ENCODE peak calls at places on chromosomes 2 and 18, in seven cellular contexts. F is IMR-90; U is ovary; N is CD8-positive, alpha-beta memory T cell; Z is AG04450; E is AG09309; C is left ventricle myocardium inferior. X is an unnamed sample.

GRCh38 chr2:235047171-235048160 is 95.6 kb downstream of the SH3BP4 start:
- DNase-seq in F (no peak), U (peak), N (no peak), Z (no peak), E (no peak), C (no peak), X (no peak)

GRCh38 chr2:45134726-45135125 is 125.5 kb upstream of the SIX2 start:
- DNase-seq in F (peak), U (no peak), N (no peak), Z (no peak), E (no peak), C (no peak), X (no peak)

GRCh38 chr2:231467613-231468525 is 3.6 kb upstream of the NCL start:
- DNase-seq in F (no peak), U (no peak), N (no peak), Z (no peak), E (no peak), C (no peak), X (no peak)

GRCh38 chr2:203867561-203868200 is at the start of gene CTLA4:
- DNase-seq in F (no peak), U (no peak), N (no peak), Z (no peak), E (no peak), C (no peak), X (no peak)

GRCh38 chr2:199410130-199410529 is 47.6 kb downstream of the SATB2 start:
- DNase-seq in F (peak), U (no peak), N (no peak), Z (no peak), E (peak), C (no peak), X (peak)

GRCh38 chr18:76801567-76802505 is 20.5 kb upstream of the ZNF236 start:
- DNase-seq in F (peak), U (peak), N (peak), Z (no peak), E (no peak), C (peak), X (no peak)

GRCh38 chr18:34342960-34343359 is 118.2 kb upstream of the NOL4 start:
- DNase-seq in F (peak), U (no peak), N (no peak), Z (no peak), E (no peak), C (no peak), X (peak)

GRCh38 chr2:226903179-226903578 is 67.3 kb downstream of the RHBDD1 start:
- DNase-seq in F (peak), U (no peak), N (no peak), Z (peak), E (peak), C (no peak), X (peak)

GRCh38 chr2:15636972-15637785 is 45.5 kb downstream of the DDX1 start:
- DNase-seq in F (peak), U (peak), N (peak), Z (peak), E (peak), C (peak), X (peak)

GRCh38 chr2:238420878-238421694 is 5.6 kb upstream of the ASB1 start:
- DNase-seq in F (no peak), U (no peak), N (no peak), Z (no peak), E (no peak), C (no peak), X (no peak)

GRCh38 chr2:217438136-217438535 is 564.7 kb downstream of the TNS1 start:
- DNase-seq in F (no peak), U (no peak), N (no peak), Z (no peak), E (no peak), C (no peak), X (no peak)

GRCh38 chr18:60022671-60023276 is 123.0 kb downstream of the PMAIP1 start:
- DNase-seq in F (peak), U (no peak), N (no peak), Z (no peak), E (no peak), C (no peak), X (no peak)

GRCh38 chr2:76461431-76461830 is 750.7 kb upstream of the GCFC2 start:
- DNase-seq in F (no peak), U (no peak), N (no peak), Z (no peak), E (no peak), C (no peak), X (no peak)

GRCh38 chr18:13463526-13463925 is 245.0 kb downstream of the LDLRAD4 start:
- DNase-seq in F (no peak), U (no peak), N (no peak), Z (no peak), E (no peak), C (no peak), X (no peak)

GRCh38 chr2:117980381-117980780 is 33.5 kb downstream of the CCDC93 start:
- DNase-seq in F (peak), U (no peak), N (no peak), Z (no peak), E (no peak), C (no peak), X (no peak)

GRCh38 chr2:46632349-46632748 is 153.0 kb downstream of the TMEM247 start:
- DNase-seq in F (peak), U (no peak), N (no peak), Z (no peak), E (peak), C (no peak), X (peak)

GRCh38 chr2:241797441-241798080 is 11.4 kb upstream of the NEU4 start:
- DNase-seq in F (no peak), U (peak), N (no peak), Z (no peak), E (no peak), C (peak), X (no peak)

GRCh38 chr2:11676640-11677039 is 6.6 kb upstream of the NTSR2 start:
- DNase-seq in F (no peak), U (no peak), N (no peak), Z (no peak), E (no peak), C (no peak), X (no peak)

GRCh38 chr2:16034151-16034974 is 94.0 kb downstream of the MYCN start:
- DNase-seq in F (no peak), U (no peak), N (no peak), Z (no peak), E (no peak), C (no peak), X (no peak)

GRCh38 chr2:223369889-223370288 is 232.3 kb downstream of the SCG2 start:
- DNase-seq in F (no peak), U (no peak), N (no peak), Z (no peak), E (no peak), C (no peak), X (no peak)

GRCh38 chr18:76686737-76687231 is 135.6 kb upstream of the ZNF236 start:
- DNase-seq in F (peak), U (peak), N (no peak), Z (peak), E (no peak), C (peak), X (peak)

GRCh38 chr2:100034431-100034830 is 108.0 kb downstream of the AFF3 start:
- DNase-seq in F (no peak), U (no peak), N (no peak), Z (no peak), E (no peak), C (no peak), X (no peak)

GRCh38 chr2:128736689-128737545 is 418.2 kb upstream of the HS6ST1 start:
- DNase-seq in F (peak), U (peak), N (peak), Z (peak), E (no peak), C (peak), X (peak)
- H3K4me3 ChIP-seq in F (no peak), U (no peak), N (no peak), Z (peak), E (peak), C (peak), X (peak)

DNA sequence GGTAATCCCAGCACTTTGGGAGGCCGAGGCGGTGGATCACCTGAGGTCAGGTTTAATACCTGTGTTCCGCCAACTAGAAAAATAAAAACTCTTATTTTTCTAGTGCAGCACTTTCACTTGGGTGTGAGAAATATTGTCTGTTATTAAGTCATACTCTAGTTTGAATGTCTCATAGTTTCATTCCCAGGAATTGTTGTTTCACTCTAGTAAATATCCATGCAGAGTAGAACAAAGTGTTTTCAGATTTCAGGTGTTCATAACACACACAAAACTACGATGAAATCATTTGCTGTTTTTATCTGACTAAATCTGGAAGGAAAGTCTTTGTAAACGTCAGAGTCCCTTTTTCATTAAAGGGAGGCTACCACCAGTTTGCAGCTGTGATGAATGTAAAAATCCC is 3.9 kb downstream of the FAM117B start:
- DNase-seq in F (no peak), U (no peak), N (no peak), Z (no peak), E (no peak), C (no peak), X (no peak)
- H3K4me3 ChIP-seq in F (no peak), U (no peak), N (peak), Z (no peak), E (no peak), C (no peak), X (no peak)

DNA sequence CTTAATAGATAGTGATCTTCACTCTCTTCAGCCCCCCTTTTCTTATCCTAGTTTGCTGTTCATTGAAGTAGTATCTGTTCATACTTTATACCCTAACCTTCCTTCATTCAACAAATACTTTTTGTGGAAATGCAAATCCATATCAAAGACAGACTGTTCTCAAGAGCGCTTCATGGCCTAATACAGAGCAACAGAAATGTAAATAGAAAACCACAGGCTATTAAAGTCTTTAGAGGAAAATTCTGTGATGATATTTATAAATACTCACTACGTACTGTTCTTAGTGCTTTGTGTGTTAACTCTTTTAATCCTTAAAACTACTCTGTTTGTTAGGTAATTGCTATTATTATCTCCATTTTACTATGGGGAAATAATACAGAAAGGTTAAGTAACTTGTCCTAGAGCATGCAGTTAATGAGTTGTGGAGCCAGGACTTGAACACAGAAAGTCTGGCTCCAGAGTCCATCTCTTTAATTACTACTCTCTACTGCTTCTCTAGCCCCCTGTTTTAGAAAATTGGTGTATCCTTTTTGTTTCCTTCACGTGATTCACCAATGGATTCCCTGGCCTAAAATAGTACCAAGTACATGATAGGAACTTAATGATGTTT is 2.9 kb downstream of the MDH1 start:
- DNase-seq in F (no peak), U (no peak), N (no peak), Z (no peak), E (no peak), C (no peak), X (no peak)
- H3K4me3 ChIP-seq in F (no peak), U (no peak), N (no peak), Z (no peak), E (no peak), C (peak), X (no peak)

DNA sequence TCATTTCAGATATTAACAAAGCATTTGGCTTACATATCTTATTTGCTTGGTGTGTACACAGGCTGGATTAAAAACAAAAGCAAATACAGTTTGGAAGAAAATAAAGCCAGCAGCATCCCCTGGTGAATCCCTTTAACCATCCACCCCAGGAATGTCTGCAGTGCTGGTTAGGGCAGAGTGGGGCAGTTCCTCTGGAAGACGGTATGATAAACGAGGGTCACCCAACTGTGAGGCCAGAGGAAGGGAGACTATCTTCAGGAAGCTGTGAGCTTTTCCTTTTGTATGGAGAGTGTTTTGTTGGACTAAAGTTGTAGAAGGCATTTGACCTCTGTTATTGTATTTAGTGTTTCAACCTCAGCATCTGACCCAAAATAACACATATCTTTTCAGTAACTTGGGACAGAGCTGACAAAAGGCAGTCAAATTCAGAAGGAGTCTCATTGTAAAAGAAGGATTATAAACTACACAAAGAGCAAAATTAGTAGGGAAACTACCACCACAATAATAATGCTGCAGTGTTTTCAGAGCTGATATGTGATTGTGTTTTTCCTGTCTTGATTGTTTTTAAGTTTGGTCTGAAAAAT is 159.1 kb downstream of the FMNL2 start:
- DNase-seq in F (no peak), U (no peak), N (no peak), Z (no peak), E (no peak), C (no peak), X (no peak)
- H3K4me3 ChIP-seq in F (no peak), U (no peak), N (no peak), Z (no peak), E (no peak), C (no peak), X (no peak)

GRCh38 chr2:127811922-127812321 is 951 bp upstream of the WDR33 start:
- DNase-seq in F (no peak), U (no peak), N (no peak), Z (no peak), E (no peak), C (no peak), X (no peak)
- H3K4me3 ChIP-seq in F (no peak), U (peak), N (peak), Z (no peak), E (no peak), C (peak), X (no peak)

X was measured in astrocyte of the cerebellum.